ENCODE peak calls at places on chromosomes 12 and 14, in nine cellular contexts. G is HCT116, U is OCI-LY7, N is GM23338, Z is hepatocyte, Q is PC-3, E is GM23248, C is neural progenitor cell, W is SK-N-SH. B is an unnamed sample. For H3K4me1, the result is how much of the 10 kb centered on the place peaks cover.

GRCh38 chr12:18556081-18556645 is 181.6 kb downstream of the PLCZ1 start:
- DNase-seq in G (no peak), U (no peak), N (no peak), Z (no peak), Q (no peak), E (no peak), C (no peak), W (no peak), B (no peak)

GRCh38 chr12:54357802-54358619 is 6.3 kb downstream of the GPR84 start:
- DNase-seq in G (no peak), U (peak), N (no peak), Z (no peak), Q (peak), E (peak), C (peak), W (no peak), B (peak)

GRCh38 chr12:118188690-118189371 is 52.9 kb downstream of the PEBP1 start:
- DNase-seq in G (no peak), U (no peak), N (peak), Z (no peak), Q (no peak), E (peak), C (no peak), W (peak), B (no peak)

GRCh38 chr12:109581856-109582255 is 8.3 kb downstream of the MVK start:
- DNase-seq in G (no peak), U (no peak), N (no peak), Z (no peak), Q (no peak), E (peak), C (no peak), W (no peak), B (no peak)

GRCh38 chr12:3040663-3041544 is 36.3 kb upstream of the TSPAN9 start:
- DNase-seq in G (no peak), U (no peak), N (no peak), Z (no peak), Q (no peak), E (no peak), C (no peak), W (no peak), B (no peak)

GRCh38 chr12:113860950-113861349 is 105.2 kb downstream of the RBM19 start:
- DNase-seq in G (no peak), U (no peak), N (peak), Z (peak), Q (no peak), E (peak), C (no peak), W (no peak), B (no peak)

GRCh38 chr14:90570463-90570860 is 173.6 kb downstream of the CALM1 start:
- DNase-seq in G (no peak), U (no peak), N (no peak), Z (no peak), Q (peak), E (no peak), C (no peak), W (no peak), B (no peak)

GRCh38 chr12:117738233-117738632 is 230.6 kb downstream of the KSR2 start:
- DNase-seq in G (no peak), U (no peak), N (no peak), Z (no peak), Q (peak), E (no peak), C (no peak), W (no peak), B (no peak)

GRCh38 chr12:1083888-1084262 is 92.9 kb downstream of the ERC1 start:
- DNase-seq in G (no peak), U (no peak), N (peak), Z (peak), Q (peak), E (peak), C (no peak), W (peak), B (no peak)

GRCh38 chr12:64318605-64319004 is 72.0 kb downstream of the C12orf56 start:
- DNase-seq in G (no peak), U (no peak), N (peak), Z (peak), Q (no peak), E (peak), C (no peak), W (no peak), B (no peak)

GRCh38 chr12:108693781-108694180 is 37.5 kb downstream of the CORO1C start:
- DNase-seq in G (no peak), U (no peak), N (no peak), Z (no peak), Q (no peak), E (no peak), C (no peak), W (no peak), B (no peak)

GRCh38 chr12:120640840-120641833 is 711 bp downstream of the CABP1 start:
- DNase-seq in G (no peak), U (peak), N (peak), Z (peak), Q (peak), E (peak), C (peak), W (peak), B (peak)

GRCh38 chr14:30295980-30296379 is 263.0 kb upstream of the G2E3 start:
- DNase-seq in G (no peak), U (no peak), N (no peak), Z (no peak), Q (no peak), E (no peak), C (no peak), W (no peak), B (no peak)

GRCh38 chr12:111366075-111366474 is 2.8 kb downstream of the PHETA1 start:
- DNase-seq in G (no peak), U (no peak), N (no peak), Z (no peak), Q (no peak), E (no peak), C (no peak), W (no peak), B (no peak)
- H3K4me1 ChIP-seq in G (under half), U (under half), N (under half), Z (under half), Q (under half), E (under half), C (under half), W (under half), B (under half)

GRCh38 chr14:69052181-69052601 is 73.1 kb upstream of the ACTN1 start:
- DNase-seq in G (no peak), U (no peak), N (no peak), Z (no peak), Q (no peak), E (no peak), C (no peak), W (no peak), B (no peak)
- TF ChIP-seq EZH2phosphoT487 in G (no peak), U (no peak), N (no peak), Z (no peak), Q (no peak), E (no peak), C (no peak), W (no peak), B (no peak)

DNA sequence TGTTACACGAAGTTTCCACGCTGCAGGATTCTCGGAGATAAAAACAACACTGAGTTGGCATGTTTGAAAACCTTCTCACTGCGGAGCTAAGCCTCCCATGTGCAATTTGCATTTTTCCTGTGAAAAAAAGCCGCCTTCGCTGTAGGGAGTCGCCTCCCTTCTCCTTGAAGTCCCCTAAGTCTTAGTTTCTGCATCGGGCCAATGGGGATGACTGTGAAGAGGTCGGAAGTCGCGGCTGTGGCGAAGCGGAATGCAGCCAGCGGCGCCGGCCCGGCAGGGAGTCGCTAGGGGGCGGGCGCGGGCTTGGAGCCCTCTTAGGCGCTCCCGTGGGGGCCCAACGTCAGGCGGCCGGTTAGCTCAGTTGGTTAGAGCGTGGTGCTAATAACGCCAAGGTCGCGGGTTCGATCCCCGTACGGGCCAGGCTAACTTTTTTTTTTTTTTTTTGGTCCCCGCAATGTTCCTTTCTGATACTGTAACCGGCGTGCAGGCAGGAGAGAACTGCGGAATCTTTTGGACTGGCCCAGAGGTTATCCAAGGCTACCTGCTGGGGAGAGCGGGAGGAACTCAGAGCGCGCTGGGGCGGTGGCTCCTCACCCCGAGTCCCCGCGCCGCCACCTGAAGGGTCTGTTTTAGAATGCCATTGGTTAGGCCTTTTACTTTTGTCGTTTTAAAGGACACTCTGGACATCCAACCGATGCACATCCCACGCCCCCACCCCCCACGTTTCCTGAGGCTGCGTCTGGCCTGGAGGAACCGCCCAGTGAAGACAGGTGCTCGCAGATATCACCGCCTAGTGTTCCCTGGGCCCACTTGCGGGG is 2.6 kb upstream of the ZNF839 start:
- DNase-seq in G (peak), U (peak), N (peak), Z (peak), Q (peak), E (peak), C (peak), W (peak), B (peak)
- H3K4me1 ChIP-seq in G (half or more), U (half or more), N (under half), Z (under half), Q (half or more), E (under half), C (under half), W (under half), B (under half)

DNA sequence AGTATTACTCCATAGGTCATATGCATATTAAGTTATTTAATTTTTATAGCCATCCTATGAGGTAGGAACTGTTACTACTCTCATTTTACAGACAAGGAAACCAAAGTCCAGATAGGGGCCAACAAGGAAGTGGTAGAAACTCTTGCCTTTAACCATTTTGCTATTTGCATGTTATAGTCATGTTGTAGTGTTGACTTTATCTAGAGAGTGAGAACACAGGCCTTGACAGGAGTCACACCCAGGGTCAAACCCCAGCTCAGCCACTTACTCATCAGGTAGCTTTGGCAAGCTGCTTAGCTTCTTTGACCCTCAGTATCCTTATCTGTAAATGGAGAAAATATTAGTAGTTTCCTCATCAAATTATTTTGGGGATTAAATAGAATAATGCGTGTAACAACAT is 156.2 kb downstream of the CAND1 start:
- DNase-seq in G (no peak), U (no peak), N (no peak), Z (peak), Q (peak), E (no peak), C (no peak), W (no peak), B (no peak)
- TF ChIP-seq EZH2phosphoT487 in G (no peak), U (no peak), N (no peak), Z (no peak), Q (no peak), E (peak), C (no peak), W (no peak), B (no peak)

B was measured in MM.1S.